ENCODE peak calls at places on chromosomes 13 and 19, in eight cellular contexts. V, N, M, B, R, P, Q and S are unnamed samples.

GRCh38 chr19:5321851-5322681 is 18.5 kb downstream of the PTPRS start:
- DNase-seq in B (no peak), R (no peak), V (no peak), Q (no peak), M (no peak), N (no peak), P (peak), S (no peak)

GRCh38 chr13:113151745-113152707 is 6.4 kb upstream of the PROZ start:
- DNase-seq in M (peak), B (peak), R (no peak), V (no peak), Q (no peak), P (no peak), N (no peak), S (peak)

GRCh38 chr13:19185865-19186645 is 4.4 kb upstream of the TUBA3C start:
- DNase-seq in M (no peak), N (no peak), V (no peak), R (no peak), Q (no peak), P (no peak), B (no peak), S (no peak)

GRCh38 chr13:57569981-57570380 is 61.6 kb upstream of the PCDH17 start:
- DNase-seq in Q (no peak), N (no peak), M (no peak), P (no peak), R (no peak), V (no peak), B (no peak), S (no peak)

GRCh38 chr19:30755581-30755980 is 383.4 kb downstream of the ZNF536 start:
- DNase-seq in B (no peak), V (no peak), P (no peak), R (no peak), N (no peak), M (no peak), Q (no peak), S (no peak)

GRCh38 chr13:51767100-51767499 is 36.9 kb downstream of the DHRS12 start:
- DNase-seq in P (no peak), Q (no peak), N (no peak), R (no peak), V (no peak), M (no peak), B (no peak), S (no peak)

GRCh38 chr19:52453324-52454094 is at the start of gene ZNF578:
- DNase-seq in R (no peak), N (peak), V (peak), B (peak), Q (peak), P (peak), M (peak), S (peak)

GRCh38 chr13:103466761-103467160 is 400.5 kb upstream of the SLC10A2 start:
- DNase-seq in V (no peak), P (no peak), Q (no peak), B (no peak), M (no peak), R (no peak), N (no peak), S (no peak)

GRCh38 chr13:50697746-50698526 is 145.6 kb downstream of the DLEU7 start:
- DNase-seq in P (no peak), V (no peak), B (no peak), R (no peak), N (no peak), M (no peak), Q (no peak), S (no peak)

GRCh38 chr13:31556376-31556775 is 182.9 kb upstream of the RXFP2 start:
- DNase-seq in V (no peak), M (peak), N (no peak), B (peak), P (no peak), R (no peak), Q (no peak), S (no peak)